ENCODE peak calls at places on chromosomes 13 and 19, in eight cellular contexts. One of them, this sample, is unnamed.

GRCh38 chr13:20997301-20998061 is 63.9 kb downstream of the LATS2 start:
- DNase-seq in BE2C: no peak
- DNase-seq in pancreas: no peak
- DNase-seq in Peyer's patch: no peak
- DNase-seq in thoracic aorta: no peak
- DNase-seq in fibroblast of lung: peak; percentile 92
- DNase-seq in lung: no peak
- DNase-seq in heart left ventricle: peak; percentile 59
- DNase-seq in this sample: no peak

GRCh38 chr19:7637374-7638256 is 705 bp downstream of the STXBP2 start:
- DNase-seq in BE2C: no peak
- DNase-seq in pancreas: peak; percentile 56
- DNase-seq in Peyer's patch: peak; percentile 28
- DNase-seq in thoracic aorta: no peak
- DNase-seq in fibroblast of lung: no peak
- DNase-seq in lung: peak; percentile 74
- DNase-seq in heart left ventricle: peak; percentile 54
- DNase-seq in this sample: no peak

GRCh38 chr19:13098291-13099072 is 4.2 kb downstream of the LYL1 start:
- DNase-seq in BE2C: no peak
- DNase-seq in pancreas: no peak
- DNase-seq in Peyer's patch: peak; percentile 50
- DNase-seq in thoracic aorta: no peak
- DNase-seq in fibroblast of lung: peak; percentile 58
- DNase-seq in lung: no peak
- DNase-seq in heart left ventricle: no peak
- DNase-seq in this sample: no peak

GRCh38 chr13:99214232-99214631 is 13.6 kb downstream of the UBAC2 start:
- DNase-seq in BE2C: no peak
- DNase-seq in pancreas: no peak
- DNase-seq in Peyer's patch: no peak
- DNase-seq in thoracic aorta: no peak
- DNase-seq in fibroblast of lung: no peak
- DNase-seq in lung: no peak
- DNase-seq in heart left ventricle: no peak
- DNase-seq in this sample: no peak

GRCh38 chr13:49625392-49626137 is 2.7 kb upstream of the ARL11 start:
- DNase-seq in BE2C: no peak
- DNase-seq in pancreas: peak; percentile 55
- DNase-seq in Peyer's patch: no peak
- DNase-seq in thoracic aorta: no peak
- DNase-seq in fibroblast of lung: peak; percentile 64
- DNase-seq in lung: peak; percentile 40
- DNase-seq in heart left ventricle: peak; percentile 56
- DNase-seq in this sample: no peak

GRCh38 chr19:542173-542866 is 1.5 kb upstream of the GZMM start:
- DNase-seq in BE2C: no peak
- DNase-seq in pancreas: no peak
- DNase-seq in Peyer's patch: no peak
- DNase-seq in thoracic aorta: no peak
- DNase-seq in fibroblast of lung: no peak
- DNase-seq in lung: no peak
- DNase-seq in heart left ventricle: no peak
- DNase-seq in this sample: no peak

GRCh38 chr19:12841094-12841493 is 2.8 kb downstream of the MAST1 start:
- DNase-seq in BE2C: peak; percentile 93
- DNase-seq in pancreas: peak; percentile 43
- DNase-seq in Peyer's patch: no peak
- DNase-seq in thoracic aorta: no peak
- DNase-seq in fibroblast of lung: peak; percentile 30
- DNase-seq in lung: no peak
- DNase-seq in heart left ventricle: no peak
- DNase-seq in this sample: no peak

GRCh38 chr13:48920730-48921129 is 55.0 kb upstream of the FNDC3A start:
- DNase-seq in BE2C: no peak
- DNase-seq in pancreas: no peak
- DNase-seq in Peyer's patch: no peak
- DNase-seq in thoracic aorta: no peak
- DNase-seq in fibroblast of lung: no peak
- DNase-seq in lung: no peak
- DNase-seq in heart left ventricle: no peak
- DNase-seq in this sample: no peak

GRCh38 chr13:38980628-38981078 is 10.0 kb downstream of the STOML3 start:
- DNase-seq in BE2C: no peak
- DNase-seq in pancreas: no peak
- DNase-seq in Peyer's patch: no peak
- DNase-seq in thoracic aorta: no peak
- DNase-seq in fibroblast of lung: peak; percentile 10
- DNase-seq in lung: no peak
- DNase-seq in heart left ventricle: no peak
- DNase-seq in this sample: no peak

GRCh38 chr13:37627428-37627827 is 28.9 kb upstream of the POSTN start:
- DNase-seq in BE2C: no peak
- DNase-seq in pancreas: no peak
- DNase-seq in Peyer's patch: no peak
- DNase-seq in thoracic aorta: no peak
- DNase-seq in fibroblast of lung: no peak
- DNase-seq in lung: no peak
- DNase-seq in heart left ventricle: no peak
- DNase-seq in this sample: no peak

GRCh38 chr13:101308247-101309013 is 107.9 kb downstream of the NALCN start:
- DNase-seq in BE2C: no peak
- DNase-seq in pancreas: no peak
- DNase-seq in Peyer's patch: no peak
- DNase-seq in thoracic aorta: no peak
- DNase-seq in fibroblast of lung: no peak
- DNase-seq in lung: no peak
- DNase-seq in heart left ventricle: no peak
- DNase-seq in this sample: no peak

GRCh38 chr13:42924290-42924803 is 67.7 kb downstream of the EPSTI1 start:
- DNase-seq in BE2C: no peak
- DNase-seq in pancreas: no peak
- DNase-seq in Peyer's patch: no peak
- DNase-seq in thoracic aorta: no peak
- DNase-seq in fibroblast of lung: no peak
- DNase-seq in lung: no peak
- DNase-seq in heart left ventricle: no peak
- DNase-seq in this sample: no peak

GRCh38 chr13:74077375-74077774 is 56.8 kb downstream of the KLF12 start:
- DNase-seq in BE2C: no peak
- DNase-seq in pancreas: no peak
- DNase-seq in Peyer's patch: no peak
- DNase-seq in thoracic aorta: no peak
- DNase-seq in fibroblast of lung: no peak
- DNase-seq in lung: no peak
- DNase-seq in heart left ventricle: no peak
- DNase-seq in this sample: no peak

GRCh38 chr13:112688560-112689497 is 1.0 kb upstream of the ATP11A start:
- DNase-seq in BE2C: no peak
- DNase-seq in pancreas: peak; percentile 36
- DNase-seq in Peyer's patch: peak; percentile 41
- DNase-seq in thoracic aorta: no peak
- DNase-seq in fibroblast of lung: peak; percentile 4
- DNase-seq in lung: peak; percentile 90
- DNase-seq in heart left ventricle: peak; percentile 54
- DNase-seq in this sample: no peak

GRCh38 chr19:35044317-35045117 is 3.0 kb downstream of the HPN start:
- DNase-seq in BE2C: peak; percentile 50
- DNase-seq in pancreas: peak; percentile 78
- DNase-seq in Peyer's patch: peak; percentile 22
- DNase-seq in thoracic aorta: no peak
- DNase-seq in fibroblast of lung: peak; percentile 58
- DNase-seq in lung: peak; percentile 69
- DNase-seq in heart left ventricle: peak; percentile 54
- DNase-seq in this sample: peak; percentile 68

GRCh38 chr19:44182145-44182544 is 17.2 kb downstream of the ZNF226 start:
- DNase-seq in BE2C: no peak
- DNase-seq in pancreas: no peak
- DNase-seq in Peyer's patch: no peak
- DNase-seq in thoracic aorta: no peak
- DNase-seq in fibroblast of lung: no peak
- DNase-seq in lung: no peak
- DNase-seq in heart left ventricle: no peak
- DNase-seq in this sample: no peak
- H3K4me3 ChIP-seq in BE2C: no peak overlapping the region
- H3K4me3 ChIP-seq in pancreas: no peak overlapping the region
- H3K4me3 ChIP-seq in Peyer's patch: no peak overlapping the region
- H3K4me3 ChIP-seq in thoracic aorta: no peak overlapping the region
- H3K4me3 ChIP-seq in fibroblast of lung: no peak overlapping the region
- H3K4me3 ChIP-seq in lung: no peak overlapping the region
- H3K4me3 ChIP-seq in heart left ventricle: no peak overlapping the region
- H3K4me3 ChIP-seq in this sample: no peak overlapping the region

DNA sequence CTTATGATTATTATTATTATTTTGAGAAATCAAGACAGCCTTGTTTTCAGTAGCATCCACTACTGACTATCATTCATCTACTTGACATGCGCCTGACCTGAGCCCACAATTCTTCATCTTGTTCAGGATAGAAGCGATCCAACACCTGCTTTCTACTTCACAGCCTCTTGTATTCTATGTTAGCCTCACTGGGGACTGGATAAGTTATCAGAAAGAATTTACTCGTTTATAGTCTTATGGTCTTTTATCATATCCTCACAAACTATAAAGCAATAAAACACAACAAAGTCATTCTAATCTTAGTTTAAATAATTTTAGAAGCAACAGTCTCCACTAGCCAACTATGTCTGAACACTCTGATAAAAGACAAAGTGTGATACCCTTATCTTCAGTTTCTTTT is 436.0 kb upstream of the ARGLU1 start:
- DNase-seq in BE2C: no peak
- DNase-seq in pancreas: no peak
- DNase-seq in Peyer's patch: no peak
- DNase-seq in thoracic aorta: no peak
- DNase-seq in fibroblast of lung: no peak
- DNase-seq in lung: no peak
- DNase-seq in heart left ventricle: no peak
- DNase-seq in this sample: peak; percentile 25
- TF ChIP-seq CTCF in BE2C: no peak
- TF ChIP-seq CTCF in pancreas: no peak
- TF ChIP-seq CTCF in Peyer's patch: no peak
- TF ChIP-seq CTCF in thoracic aorta: no peak
- TF ChIP-seq CTCF in fibroblast of lung: no peak
- TF ChIP-seq CTCF in lung: no peak
- TF ChIP-seq CTCF in heart left ventricle: no peak
- TF ChIP-seq CTCF in this sample: no peak

GRCh38 chr19:49335784-49336481 is 727 bp downstream of the CD37 start:
- DNase-seq in BE2C: no peak
- DNase-seq in pancreas: no peak
- DNase-seq in Peyer's patch: peak; percentile 43
- DNase-seq in thoracic aorta: no peak
- DNase-seq in fibroblast of lung: no peak
- DNase-seq in lung: no peak
- DNase-seq in heart left ventricle: no peak
- DNase-seq in this sample: no peak
- H3K4me1 ChIP-seq in BE2C: no peaks in the 10 kb centered on the region
- H3K4me1 ChIP-seq in pancreas: no peaks in the 10 kb centered on the region
- H3K4me1 ChIP-seq in Peyer's patch: no peaks in the 10 kb centered on the region
- H3K4me1 ChIP-seq in thoracic aorta: peaks cover 22% of the 10 kb centered on the region
- H3K4me1 ChIP-seq in fibroblast of lung: peaks cover 4% of the 10 kb centered on the region
- H3K4me1 ChIP-seq in lung: peaks cover 6% of the 10 kb centered on the region
- H3K4me1 ChIP-seq in heart left ventricle: peaks cover 7% of the 10 kb centered on the region
- H3K4me1 ChIP-seq in this sample: peaks cover 10% of the 10 kb centered on the region

GRCh38 chr19:50658438-50659317 is 9.4 kb downstream of the C19orf81 start:
- DNase-seq in BE2C: peak; percentile 97
- DNase-seq in pancreas: peak; percentile 47
- DNase-seq in Peyer's patch: peak; percentile 30
- DNase-seq in thoracic aorta: no peak
- DNase-seq in fibroblast of lung: peak; percentile 8
- DNase-seq in lung: peak; percentile 66
- DNase-seq in heart left ventricle: peak; percentile 48
- DNase-seq in this sample: no peak
- H3K4me3 ChIP-seq in BE2C: peak overlapping the region; percentile 65
- H3K4me3 ChIP-seq in pancreas: peak overlapping the region; percentile 31
- H3K4me3 ChIP-seq in Peyer's patch: peak overlapping the region; percentile 22
- H3K4me3 ChIP-seq in thoracic aorta: peak overlapping the region; percentile 45
- H3K4me3 ChIP-seq in fibroblast of lung: peak overlapping the region; percentile 31
- H3K4me3 ChIP-seq in lung: peak overlapping the region; percentile 15
- H3K4me3 ChIP-seq in heart left ventricle: peak overlapping the region; percentile 32
- H3K4me3 ChIP-seq in this sample: no peak overlapping the region

DNA sequence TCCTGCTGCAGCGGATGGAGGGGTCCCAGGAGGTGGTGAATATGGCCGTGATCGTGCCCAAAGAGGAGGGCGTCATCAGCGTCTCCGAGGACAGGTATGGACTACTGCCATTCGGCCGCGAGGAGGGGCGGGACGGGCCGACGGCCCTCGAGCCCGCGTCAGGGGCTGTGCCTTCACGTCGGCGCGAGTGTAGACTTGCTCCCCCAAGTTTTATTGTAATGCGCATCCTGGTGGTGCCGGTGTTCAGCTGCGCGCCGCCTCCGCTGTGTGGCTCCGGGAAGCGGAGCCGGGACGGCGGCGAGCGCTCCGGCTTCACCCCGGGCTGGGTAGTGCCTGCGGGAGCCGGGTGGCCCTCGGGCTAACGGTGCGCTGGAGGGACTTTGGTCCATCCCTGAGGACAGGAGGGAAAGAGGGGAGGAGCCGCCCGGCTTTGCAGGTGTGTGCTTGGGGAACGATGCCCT is 499 bp downstream of the WDFY2 start:
- DNase-seq in BE2C: peak; percentile 69
- DNase-seq in pancreas: no peak
- DNase-seq in Peyer's patch: peak; percentile 61
- DNase-seq in thoracic aorta: peak; percentile 15
- DNase-seq in fibroblast of lung: peak; percentile 45
- DNase-seq in lung: peak; percentile 63
- DNase-seq in heart left ventricle: peak; percentile 66
- DNase-seq in this sample: peak; percentile 78
- TF ChIP-seq CTCF in BE2C: peak; percentile 9
- TF ChIP-seq CTCF in pancreas: no peak
- TF ChIP-seq CTCF in Peyer's patch: no peak
- TF ChIP-seq CTCF in thoracic aorta: no peak
- TF ChIP-seq CTCF in fibroblast of lung: no peak
- TF ChIP-seq CTCF in lung: no peak
- TF ChIP-seq CTCF in heart left ventricle: no peak
- TF ChIP-seq CTCF in this sample: peak; percentile 10

DNA sequence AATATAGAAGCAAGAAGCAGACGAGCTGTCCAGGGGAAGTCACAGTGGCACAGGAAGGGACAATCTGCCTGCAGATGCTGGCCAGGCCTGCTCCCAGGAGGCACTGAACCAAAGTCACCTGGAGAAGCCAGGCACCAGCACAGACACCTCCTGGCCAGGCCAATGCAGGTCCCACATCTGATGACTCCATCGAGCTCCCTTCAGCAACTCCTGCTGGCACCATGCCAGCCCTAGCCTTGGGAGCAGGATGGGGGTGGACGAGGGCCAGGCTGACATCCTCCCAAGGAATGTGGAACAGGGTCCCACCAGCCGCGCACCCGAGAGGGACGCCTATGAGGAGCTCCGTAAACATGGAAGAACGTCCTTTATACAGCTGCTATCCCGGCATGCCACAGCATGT is 22.4 kb upstream of the ISYNA1 start:
- DNase-seq in BE2C: peak; percentile 42
- DNase-seq in pancreas: peak; percentile 52
- DNase-seq in Peyer's patch: no peak
- DNase-seq in thoracic aorta: peak; percentile 62
- DNase-seq in fibroblast of lung: peak; percentile 84
- DNase-seq in lung: no peak
- DNase-seq in heart left ventricle: peak; percentile 87
- DNase-seq in this sample: no peak
- H3K4me1 ChIP-seq in BE2C: no peaks in the 10 kb centered on the region
- H3K4me1 ChIP-seq in pancreas: peaks cover 10% of the 10 kb centered on the region
- H3K4me1 ChIP-seq in Peyer's patch: no peaks in the 10 kb centered on the region
- H3K4me1 ChIP-seq in thoracic aorta: peaks cover 56% of the 10 kb centered on the region
- H3K4me1 ChIP-seq in fibroblast of lung: peaks cover 35% of the 10 kb centered on the region
- H3K4me1 ChIP-seq in lung: peaks cover 12% of the 10 kb centered on the region
- H3K4me1 ChIP-seq in heart left ventricle: peaks cover 46% of the 10 kb centered on the region
- H3K4me1 ChIP-seq in this sample: peaks cover 28% of the 10 kb centered on the region

This sample was measured in Caco-2.